ENCODE peak calls at places on chromosomes 3 and 15, in ten cellular contexts. R is tibial nerve, A is BJ, Z is HCT116, Y is foreskin fibroblast, O is nephron progenitor cell, F is AG09319, T is heart left ventricle, S is breast epithelium, E is GM13977. X is an unnamed sample.
A peak's percentile ranks its signal among the peaks of the same experiment; 100 is the strongest.

GRCh38 chr3:70981252-70981933 is 602.1 kb downstream of the FOXP1 start:
- DNase-seq in R (no peak), A (no peak), Z (no peak), Y (no peak), O (no peak), F (no peak), T (peak; percentile 23), S (no peak), E (no peak), X (no peak)

GRCh38 chr3:184328516-184328915 is 8.9 kb upstream of the FAM131A start:
- DNase-seq in R (no peak), A (no peak), Z (no peak), Y (no peak), O (no peak), F (no peak), T (no peak), S (no peak), E (no peak), X (no peak)

GRCh38 chr15:40307421-40308165 is at the start of gene PLCB2:
- DNase-seq in R (no peak), A (no peak), Z (no peak), Y (no peak), O (peak; percentile 61), F (no peak), T (peak; percentile 43), S (no peak), E (peak; percentile 71), X (peak; percentile 83)

GRCh38 chr3:131494706-131495105 is 8.1 kb downstream of the MRPL3 start:
- DNase-seq in R (no peak), A (no peak), Z (no peak), Y (no peak), O (no peak), F (no peak), T (no peak), S (no peak), E (no peak), X (no peak)

GRCh38 chr3:108493862-108494261 is 16.5 kb downstream of the MYH15 start:
- DNase-seq in R (no peak), A (no peak), Z (peak; percentile 19), Y (peak; percentile 52), O (no peak), F (no peak), T (no peak), S (no peak), E (no peak), X (no peak)

GRCh38 chr15:84748274-84749110 is at the start of gene ZNF592:
- DNase-seq in R (peak; percentile 59), A (no peak), Z (no peak), Y (peak; percentile 91), O (peak; percentile 82), F (peak; percentile 55), T (peak; percentile 89), S (peak; percentile 77), E (peak; percentile 86), X (peak; percentile 82)

GRCh38 chr3:44078863-44079262 is 162.8 kb upstream of the TOPAZ1 start:
- DNase-seq in R (no peak), A (no peak), Z (no peak), Y (no peak), O (no peak), F (no peak), T (no peak), S (no peak), E (no peak), X (no peak)

GRCh38 chr15:28021281-28022039 is 77.7 kb downstream of the OCA2 start:
- DNase-seq in R (no peak), A (no peak), Z (peak; percentile 22), Y (no peak), O (peak; percentile 34), F (no peak), T (no peak), S (peak; percentile 32), E (no peak), X (peak; percentile 25)

DNA sequence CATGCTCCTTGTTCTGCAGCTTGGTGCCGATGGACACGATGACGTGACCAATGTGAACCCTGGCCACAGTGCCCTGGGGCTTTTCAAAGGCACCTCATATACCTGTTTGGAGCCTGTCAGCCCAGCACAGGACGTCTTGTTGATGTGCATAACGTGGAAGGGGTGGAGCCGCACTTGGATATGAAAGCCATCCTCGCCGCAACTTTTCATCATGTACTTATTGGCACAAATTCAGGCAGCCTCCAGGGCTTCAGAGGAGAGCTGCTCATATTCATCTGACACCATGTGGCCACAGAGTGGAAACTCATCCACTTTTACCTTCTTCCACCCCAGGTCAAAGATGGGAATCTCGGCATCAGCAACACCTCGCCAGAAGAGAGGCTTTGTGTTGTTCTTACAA is 24.7 kb downstream of the POPDC2 start:
- DNase-seq in R (no peak), A (no peak), Z (no peak), Y (no peak), O (no peak), F (no peak), T (no peak), S (no peak), E (no peak), X (no peak)
- TF ChIP-seq CTCF in R (no peak), A (no peak), Z (no peak), Y (no peak), O (no peak), F (no peak), T (peak; percentile 21), S (no peak), E (no peak), X (no peak)

DNA sequence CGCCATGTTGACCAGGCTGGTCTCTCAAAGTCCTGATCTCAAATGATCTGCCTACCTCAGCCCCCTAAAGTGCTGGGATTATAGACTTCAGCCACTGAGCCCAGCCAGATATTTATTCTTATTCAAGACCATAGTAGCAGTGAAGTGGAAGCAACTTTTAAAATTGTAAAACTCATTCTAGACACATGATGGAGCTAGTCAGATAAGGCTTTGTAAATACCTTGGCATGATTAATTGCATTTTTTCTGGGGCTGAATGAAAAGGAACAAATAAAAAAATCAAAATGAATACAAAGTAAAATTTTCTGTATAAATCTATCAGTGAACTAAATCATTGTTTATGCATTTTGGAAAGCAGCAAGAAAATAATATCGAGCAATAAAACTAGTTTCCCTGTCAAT is 4.1 kb upstream of the MYO1E start:
- DNase-seq in R (no peak), A (no peak), Z (no peak), Y (peak; percentile 29), O (no peak), F (no peak), T (no peak), S (no peak), E (no peak), X (no peak)
- TF ChIP-seq CTCF in R (no peak), A (peak; percentile 12), Z (peak; percentile 23), Y (peak; percentile 13), O (no peak), F (peak; percentile 12), T (peak; percentile 40), S (no peak), E (peak; percentile 27), X (peak; percentile 8)

GRCh38 chr15:55588818-55589122 is 625 bp upstream of the PYGO1 start:
- DNase-seq in R (peak; percentile 6), A (no peak), Z (no peak), Y (no peak), O (no peak), F (no peak), T (no peak), S (no peak), E (no peak), X (no peak)

GRCh38 chr15:55589297-55589696 is 1.2 kb upstream of the PYGO1 start:
- DNase-seq in R (no peak), A (no peak), Z (no peak), Y (peak; percentile 33), O (no peak), F (no peak), T (no peak), S (no peak), E (no peak), X (no peak)

GRCh38 chr15:55587321-55588069 is 650 bp downstream of the PYGO1 start:
- DNase-seq in R (peak; percentile 5), A (no peak), Z (no peak), Y (peak; percentile 71), O (peak; percentile 71), F (no peak), T (no peak), S (no peak), E (peak; percentile 17), X (peak; percentile 60)

GRCh38 chr15:55586808-55587207 is 1.3 kb downstream of the PYGO1 start:
- DNase-seq in R (no peak), A (no peak), Z (no peak), Y (peak; percentile 16), O (no peak), F (no peak), T (no peak), S (no peak), E (no peak), X (no peak)

DNA sequence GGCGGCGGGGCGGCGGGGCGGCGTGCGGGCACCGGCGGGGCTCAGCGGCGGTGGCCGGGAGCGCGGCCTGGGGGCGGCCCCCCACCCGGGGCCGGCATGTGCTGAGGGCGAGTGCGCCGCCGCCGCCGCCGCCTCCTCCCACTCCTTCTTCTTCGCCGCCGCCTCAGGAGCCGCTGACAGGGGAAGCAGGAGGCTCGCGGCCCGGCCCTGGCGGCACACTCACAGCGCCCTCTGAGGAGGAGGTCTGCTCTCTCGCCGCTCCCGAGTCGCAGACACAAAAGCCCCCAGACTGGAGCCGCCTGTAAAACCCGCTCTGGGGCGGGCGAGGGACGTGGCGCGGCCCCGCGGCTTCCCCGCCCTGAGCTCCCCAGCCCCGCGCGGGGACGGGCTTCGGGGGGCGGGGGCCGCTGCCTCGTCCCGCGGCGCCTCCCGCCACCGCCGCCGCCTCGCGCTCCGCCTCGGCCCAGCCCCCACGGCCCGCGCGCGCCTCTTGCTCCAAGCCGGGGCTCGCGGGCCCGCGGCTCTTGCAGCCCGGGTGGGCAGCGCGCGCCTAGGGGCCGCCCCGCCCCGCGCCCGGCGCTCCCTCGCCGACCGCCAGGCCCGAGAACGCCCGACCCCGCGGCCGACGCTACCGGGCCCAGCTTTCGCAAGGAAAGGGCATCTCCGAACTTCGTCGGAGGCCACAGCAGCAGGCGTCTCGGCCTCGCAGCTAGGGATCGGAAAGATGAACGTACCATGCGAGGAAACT is at the start of gene PYGO1:
- DNase-seq in R (peak; percentile 27), A (no peak), Z (no peak), Y (peak; percentile 83), O (peak; percentile 77), F (peak; percentile 22), T (peak; percentile 43), S (no peak), E (peak; percentile 77), X (peak; percentile 77)
- TF ChIP-seq CTCF in R (no peak), A (no peak), Z (no peak), Y (no peak), O (no peak), F (no peak), T (no peak), S (no peak), E (peak; percentile 16), X (no peak)

GRCh38 chr3:16357698-16358097 is 92.7 kb downstream of the OXNAD1 start:
- DNase-seq in R (no peak), A (no peak), Z (no peak), Y (no peak), O (no peak), F (no peak), T (peak; percentile 43), S (no peak), E (no peak), X (no peak)

GRCh38 chr3:16354291-16354690 is 89.3 kb downstream of the OXNAD1 start:
- DNase-seq in R (no peak), A (no peak), Z (no peak), Y (no peak), O (no peak), F (no peak), T (no peak), S (no peak), E (no peak), X (no peak)

GRCh38 chr3:16359331-16359730 is 94.3 kb downstream of the OXNAD1 start:
- DNase-seq in R (no peak), A (no peak), Z (no peak), Y (no peak), O (no peak), F (no peak), T (peak; percentile 47), S (no peak), E (no peak), X (no peak)

GRCh38 chr3:16355864-16356263 is 90.9 kb downstream of the OXNAD1 start:
- DNase-seq in R (no peak), A (no peak), Z (no peak), Y (no peak), O (no peak), F (no peak), T (no peak), S (no peak), E (no peak), X (no peak)

GRCh38 chr3:16357191-16357590 is 92.2 kb downstream of the OXNAD1 start:
- DNase-seq in R (no peak), A (no peak), Z (no peak), Y (peak; percentile 23), O (no peak), F (no peak), T (no peak), S (no peak), E (no peak), X (no peak)
- TF ChIP-seq CTCF in R (no peak), A (no peak), Z (no peak), Y (no peak), O (no peak), F (no peak), T (no peak), S (no peak), E (no peak), X (no peak)

X was measured in GM13976.